ENCODE peak calls at places on chromosomes 3 and 15, in six cellular contexts. One of them, this sample, is unnamed.
A peak's percentile ranks its signal among the peaks of the same experiment; 100 is the strongest.

GRCh38 chr3:191593486-191593885 is 132.5 kb downstream of the PYDC2 start:
- DNase-seq in vagina: no peak
- DNase-seq in bronchial epithelial cell: no peak
- DNase-seq in WERI-Rb-1: no peak
- DNase-seq in omental fat pad: no peak
- DNase-seq in neural crest cell: no peak
- DNase-seq in this sample: no peak

GRCh38 chr15:63050737-63051700 is 8.5 kb downstream of the TPM1 start:
- DNase-seq in vagina: no peak
- DNase-seq in bronchial epithelial cell: no peak
- DNase-seq in WERI-Rb-1: no peak
- DNase-seq in omental fat pad: no peak
- DNase-seq in neural crest cell: no peak
- DNase-seq in this sample: no peak

GRCh38 chr3:13015286-13016082 is 57.7 kb downstream of the IQSEC1 start:
- DNase-seq in vagina: no peak
- DNase-seq in bronchial epithelial cell: no peak
- DNase-seq in WERI-Rb-1: no peak
- DNase-seq in omental fat pad: no peak
- DNase-seq in neural crest cell: no peak
- DNase-seq in this sample: no peak

GRCh38 chr3:46410669-46411068 is 3.6 kb downstream of the CCRL2 start:
- DNase-seq in vagina: no peak
- DNase-seq in bronchial epithelial cell: no peak
- DNase-seq in WERI-Rb-1: no peak
- DNase-seq in omental fat pad: no peak
- DNase-seq in neural crest cell: no peak
- DNase-seq in this sample: no peak

GRCh38 chr3:171982829-171983228 is 56.5 kb upstream of the FNDC3B start:
- DNase-seq in vagina: no peak
- DNase-seq in bronchial epithelial cell: peak; percentile 40
- DNase-seq in WERI-Rb-1: no peak
- DNase-seq in omental fat pad: no peak
- DNase-seq in neural crest cell: no peak
- DNase-seq in this sample: no peak

GRCh38 chr3:168249048-168249538 is 153.4 kb upstream of the GOLIM4 start:
- DNase-seq in vagina: no peak
- DNase-seq in bronchial epithelial cell: no peak
- DNase-seq in WERI-Rb-1: no peak
- DNase-seq in omental fat pad: no peak
- DNase-seq in neural crest cell: no peak
- DNase-seq in this sample: no peak

GRCh38 chr3:162096874-162097273 is 600.3 kb downstream of the OTOL1 start:
- DNase-seq in vagina: no peak
- DNase-seq in bronchial epithelial cell: peak; percentile 59
- DNase-seq in WERI-Rb-1: no peak
- DNase-seq in omental fat pad: no peak
- DNase-seq in neural crest cell: no peak
- DNase-seq in this sample: no peak

GRCh38 chr3:147651107-147651506 is 241.9 kb downstream of the ZIC1 start:
- DNase-seq in vagina: no peak
- DNase-seq in bronchial epithelial cell: no peak
- DNase-seq in WERI-Rb-1: no peak
- DNase-seq in omental fat pad: no peak
- DNase-seq in neural crest cell: no peak
- DNase-seq in this sample: no peak

GRCh38 chr15:33623010-33623409 is 312.2 kb downstream of the RYR3 start:
- DNase-seq in vagina: no peak
- DNase-seq in bronchial epithelial cell: no peak
- DNase-seq in WERI-Rb-1: no peak
- DNase-seq in omental fat pad: no peak
- DNase-seq in neural crest cell: no peak
- DNase-seq in this sample: no peak

GRCh38 chr15:70566047-70566835 is 197.1 kb downstream of the UACA start:
- DNase-seq in vagina: peak; percentile 55
- DNase-seq in bronchial epithelial cell: no peak
- DNase-seq in WERI-Rb-1: no peak
- DNase-seq in omental fat pad: no peak
- DNase-seq in neural crest cell: no peak
- DNase-seq in this sample: no peak

GRCh38 chr15:23835944-23836343 is 148.8 kb upstream of the NDN start:
- DNase-seq in vagina: no peak
- DNase-seq in bronchial epithelial cell: peak; percentile 1
- DNase-seq in WERI-Rb-1: no peak
- DNase-seq in omental fat pad: no peak
- DNase-seq in neural crest cell: no peak
- DNase-seq in this sample: no peak

GRCh38 chr3:65548848-65549625 is 489.7 kb downstream of the MAGI1 start:
- DNase-seq in vagina: no peak
- DNase-seq in bronchial epithelial cell: no peak
- DNase-seq in WERI-Rb-1: no peak
- DNase-seq in omental fat pad: no peak
- DNase-seq in neural crest cell: peak; percentile 40
- DNase-seq in this sample: peak; percentile 48

GRCh38 chr3:38552364-38552763 is 56.2 kb downstream of the EXOG start:
- DNase-seq in vagina: peak; percentile 72
- DNase-seq in bronchial epithelial cell: no peak
- DNase-seq in WERI-Rb-1: peak; percentile 1
- DNase-seq in omental fat pad: no peak
- DNase-seq in neural crest cell: no peak
- DNase-seq in this sample: no peak

GRCh38 chr3:156176629-156177210 is 56.3 kb downstream of the KCNAB1 start:
- DNase-seq in vagina: no peak
- DNase-seq in bronchial epithelial cell: no peak
- DNase-seq in WERI-Rb-1: no peak
- DNase-seq in omental fat pad: no peak
- DNase-seq in neural crest cell: no peak
- DNase-seq in this sample: no peak

GRCh38 chr3:149615731-149616221 is 42.0 kb downstream of the WWTR1 start:
- DNase-seq in vagina: no peak
- DNase-seq in bronchial epithelial cell: peak; percentile 18
- DNase-seq in WERI-Rb-1: no peak
- DNase-seq in omental fat pad: no peak
- DNase-seq in neural crest cell: no peak
- DNase-seq in this sample: no peak

GRCh38 chr3:184795493-184796198 is 16.3 kb upstream of the VPS8 start:
- DNase-seq in vagina: no peak
- DNase-seq in bronchial epithelial cell: no peak
- DNase-seq in WERI-Rb-1: no peak
- DNase-seq in omental fat pad: no peak
- DNase-seq in neural crest cell: no peak
- DNase-seq in this sample: no peak

GRCh38 chr3:196024968-196025367 is 56.9 kb downstream of the TFRC start:
- DNase-seq in vagina: no peak
- DNase-seq in bronchial epithelial cell: no peak
- DNase-seq in WERI-Rb-1: no peak
- DNase-seq in omental fat pad: no peak
- DNase-seq in neural crest cell: no peak
- DNase-seq in this sample: no peak

GRCh38 chr3:129101370-129102138 is 20.1 kb downstream of the RAB43 start:
- DNase-seq in vagina: no peak
- DNase-seq in bronchial epithelial cell: no peak
- DNase-seq in WERI-Rb-1: no peak
- DNase-seq in omental fat pad: no peak
- DNase-seq in neural crest cell: no peak
- DNase-seq in this sample: no peak

GRCh38 chr3:42957573-42957972 is 21.5 kb upstream of the GASK1A start:
- DNase-seq in vagina: no peak
- DNase-seq in bronchial epithelial cell: no peak
- DNase-seq in WERI-Rb-1: peak; percentile 62
- DNase-seq in omental fat pad: no peak
- DNase-seq in neural crest cell: no peak
- DNase-seq in this sample: no peak

GRCh38 chr3:113736548-113737089 is 9.4 kb downstream of the NAA50 start:
- DNase-seq in vagina: no peak
- DNase-seq in bronchial epithelial cell: peak; percentile 58
- DNase-seq in WERI-Rb-1: no peak
- DNase-seq in omental fat pad: no peak
- DNase-seq in neural crest cell: peak; percentile 5
- DNase-seq in this sample: no peak

DNA sequence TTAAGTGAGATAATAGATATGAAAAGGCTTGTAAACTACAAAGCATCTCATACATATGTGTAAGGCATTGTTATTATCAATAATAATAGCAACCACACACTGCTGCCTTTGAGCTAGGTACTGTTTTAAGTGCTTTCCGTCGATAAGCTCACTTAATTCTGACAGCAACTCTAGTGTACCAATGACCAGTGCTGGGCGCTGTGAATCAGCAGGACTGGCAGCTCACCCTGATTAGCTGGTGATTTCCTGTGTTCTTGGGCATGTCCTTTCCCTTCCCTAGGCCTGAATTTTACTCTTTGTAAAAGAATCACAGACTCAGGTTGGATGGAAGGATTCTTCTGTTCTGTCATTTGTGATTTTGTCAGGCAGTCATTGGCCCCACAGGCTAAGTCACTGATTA is 215.6 kb downstream of the LPP start:
- DNase-seq in vagina: no peak
- DNase-seq in bronchial epithelial cell: no peak
- DNase-seq in WERI-Rb-1: no peak
- DNase-seq in omental fat pad: no peak
- DNase-seq in neural crest cell: no peak
- DNase-seq in this sample: no peak
- TF ChIP-seq CTCF in vagina: no peak
- TF ChIP-seq CTCF in bronchial epithelial cell: no peak
- TF ChIP-seq CTCF in WERI-Rb-1: no peak
- TF ChIP-seq CTCF in omental fat pad: no peak
- TF ChIP-seq CTCF in neural crest cell: no peak
- TF ChIP-seq CTCF in this sample: no peak

GRCh38 chr3:69443554-69443953 is 57.7 kb upstream of the FRMD4B start:
- DNase-seq in vagina: no peak
- DNase-seq in bronchial epithelial cell: no peak
- DNase-seq in WERI-Rb-1: no peak
- DNase-seq in omental fat pad: no peak
- DNase-seq in neural crest cell: no peak
- DNase-seq in this sample: no peak

GRCh38 chr3:69441028-69441427 is 55.1 kb upstream of the FRMD4B start:
- DNase-seq in vagina: no peak
- DNase-seq in bronchial epithelial cell: no peak
- DNase-seq in WERI-Rb-1: no peak
- DNase-seq in omental fat pad: no peak
- DNase-seq in neural crest cell: no peak
- DNase-seq in this sample: no peak

GRCh38 chr3:69435274-69436262 is 49.7 kb upstream of the FRMD4B start:
- DNase-seq in vagina: no peak
- DNase-seq in bronchial epithelial cell: no peak
- DNase-seq in WERI-Rb-1: no peak
- DNase-seq in omental fat pad: no peak
- DNase-seq in neural crest cell: no peak
- DNase-seq in this sample: no peak

GRCh38 chr3:69442771-69443197 is 56.9 kb upstream of the FRMD4B start:
- DNase-seq in vagina: no peak
- DNase-seq in bronchial epithelial cell: no peak
- DNase-seq in WERI-Rb-1: no peak
- DNase-seq in omental fat pad: no peak
- DNase-seq in neural crest cell: no peak
- DNase-seq in this sample: no peak

DNA sequence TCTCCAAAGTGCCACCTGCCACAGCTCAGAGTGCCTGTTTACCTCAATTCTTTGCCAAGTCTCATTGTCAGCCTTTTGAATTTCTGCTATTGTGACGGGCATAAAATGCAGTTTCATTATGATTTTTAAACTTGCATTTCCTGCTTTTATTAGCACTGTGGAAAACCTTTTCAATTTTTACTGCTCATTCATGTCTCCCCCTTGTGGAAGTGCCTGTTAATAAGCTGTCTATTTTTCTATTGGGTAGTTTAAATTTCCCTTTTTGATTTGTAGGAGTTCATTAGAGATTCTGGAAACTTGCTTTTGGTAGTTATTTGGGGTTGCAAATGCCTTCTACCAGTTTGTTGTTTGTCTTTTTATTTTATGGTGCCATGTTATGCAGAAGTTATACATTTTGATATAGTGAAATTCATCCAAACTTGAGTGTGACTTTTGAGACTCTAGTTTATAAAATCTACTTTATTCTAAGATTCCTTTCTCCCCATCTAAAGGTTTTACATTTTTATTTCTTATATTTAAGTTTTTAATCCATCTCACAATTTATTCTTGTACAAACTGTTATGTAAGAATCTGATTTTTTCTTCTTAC is 53.9 kb upstream of the FRMD4B start:
- DNase-seq in vagina: no peak
- DNase-seq in bronchial epithelial cell: no peak
- DNase-seq in WERI-Rb-1: no peak
- DNase-seq in omental fat pad: no peak
- DNase-seq in neural crest cell: no peak
- DNase-seq in this sample: no peak
- TF ChIP-seq CTCF in vagina: no peak
- TF ChIP-seq CTCF in bronchial epithelial cell: peak; percentile 57
- TF ChIP-seq CTCF in WERI-Rb-1: peak; percentile 38
- TF ChIP-seq CTCF in omental fat pad: peak; percentile 43
- TF ChIP-seq CTCF in neural crest cell: peak; percentile 75
- TF ChIP-seq CTCF in this sample: peak; percentile 78

DNA sequence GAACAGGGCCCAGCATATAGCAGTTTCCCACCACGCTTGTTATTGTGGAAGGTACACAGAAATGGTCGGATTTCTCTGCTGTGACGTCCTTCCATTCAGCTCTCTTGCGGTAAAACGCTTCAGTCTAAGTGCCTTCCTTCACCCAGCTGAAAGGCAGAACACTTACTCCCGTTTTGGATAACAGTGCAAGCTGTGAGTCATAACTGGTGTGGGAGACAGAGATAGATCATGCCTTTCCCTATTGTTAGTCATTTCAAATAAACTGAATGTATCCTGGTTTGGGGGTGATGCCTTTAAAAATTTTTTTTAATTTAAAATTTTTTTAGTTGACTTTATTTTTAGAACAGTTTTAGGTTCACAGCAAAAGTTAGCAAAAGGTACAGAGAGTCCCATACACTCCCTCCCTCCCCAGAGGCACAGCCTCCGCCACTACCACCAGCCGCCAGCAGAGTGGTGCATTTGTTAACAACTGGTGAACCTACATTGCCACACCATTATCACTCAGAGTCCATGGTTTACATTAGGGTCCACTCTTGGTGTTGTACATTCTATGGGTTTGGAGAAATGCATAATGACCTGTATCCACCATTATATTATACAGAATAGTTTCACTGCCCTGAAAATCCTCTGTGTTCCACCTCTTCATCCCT is 94.9 kb upstream of the NSMCE3 start:
- DNase-seq in vagina: no peak
- DNase-seq in bronchial epithelial cell: peak; percentile 43
- DNase-seq in WERI-Rb-1: no peak
- DNase-seq in omental fat pad: no peak
- DNase-seq in neural crest cell: no peak
- DNase-seq in this sample: no peak
- TF ChIP-seq CTCF in vagina: no peak
- TF ChIP-seq CTCF in bronchial epithelial cell: no peak
- TF ChIP-seq CTCF in WERI-Rb-1: peak; percentile 16
- TF ChIP-seq CTCF in omental fat pad: no peak
- TF ChIP-seq CTCF in neural crest cell: peak; percentile 51
- TF ChIP-seq CTCF in this sample: no peak

DNA sequence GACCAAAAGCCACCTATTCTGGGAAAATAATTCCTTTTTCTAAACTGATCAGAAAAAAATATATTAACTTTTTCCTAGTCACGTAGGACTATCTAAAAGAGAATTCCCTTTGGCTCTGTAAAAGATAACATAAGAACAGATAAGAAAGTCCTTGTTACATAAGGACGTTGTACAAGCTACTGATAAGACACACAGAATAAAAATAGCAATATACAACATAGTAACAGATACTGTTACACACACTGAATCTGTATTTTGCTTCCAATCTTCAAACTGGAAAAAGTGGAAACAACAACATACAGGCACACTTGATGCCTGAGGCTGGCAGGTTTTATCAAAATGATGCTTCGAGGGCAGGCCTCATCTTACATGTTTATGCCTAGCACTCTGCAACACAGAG is 59.8 kb downstream of the SNX4 start:
- DNase-seq in vagina: no peak
- DNase-seq in bronchial epithelial cell: no peak
- DNase-seq in WERI-Rb-1: no peak
- DNase-seq in omental fat pad: no peak
- DNase-seq in neural crest cell: no peak
- DNase-seq in this sample: no peak
- TF ChIP-seq CTCF in vagina: no peak
- TF ChIP-seq CTCF in bronchial epithelial cell: no peak
- TF ChIP-seq CTCF in WERI-Rb-1: no peak
- TF ChIP-seq CTCF in omental fat pad: no peak
- TF ChIP-seq CTCF in neural crest cell: no peak
- TF ChIP-seq CTCF in this sample: no peak